ENCODE peak calls at places on chromosomes 3 and 15, in seven cellular contexts. V is ascending aorta, F is cardiac muscle cell, R is heart right ventricle, E is heart left ventricle, B is spleen, J is stomach. C is an unnamed sample.

GRCh38 chr3:70277304-70277703 is 35.1 kb downstream of the MDFIC2 start:
- DNase-seq in J (no peak), R (no peak), B (no peak), F (no peak), E (no peak), V (no peak), C (no peak)

GRCh38 chr15:83694030-83694429 is 40.1 kb downstream of the ADAMTSL3 start:
- DNase-seq in F (no peak), R (no peak), V (peak; percentile 78), E (no peak), J (no peak), B (no peak), C (no peak)

GRCh38 chr15:66390670-66391069 is 4.0 kb downstream of the MAP2K1 start:
- DNase-seq in R (no peak), E (no peak), F (no peak), B (no peak), J (no peak), V (no peak), C (no peak)

GRCh38 chr15:83698294-83698693 is 44.4 kb downstream of the ADAMTSL3 start:
- DNase-seq in R (peak; percentile 64), J (peak; percentile 27), B (no peak), F (no peak), V (no peak), E (peak; percentile 83), C (no peak)

GRCh38 chr15:78210349-78210717 is 24.0 kb downstream of the ACSBG1 start:
- DNase-seq in R (no peak), J (peak; percentile 23), V (no peak), E (no peak), F (no peak), B (no peak), C (no peak)

GRCh38 chr3:14329116-14329830 is 73.1 kb upstream of the SLC6A6 start:
- DNase-seq in J (peak; percentile 75), V (no peak), B (peak; percentile 31), F (no peak), R (no peak), E (no peak), C (no peak)

GRCh38 chr3:126360046-126360713 is 3.0 kb upstream of the KLF15 start:
- DNase-seq in E (no peak), F (no peak), B (peak; percentile 21), V (peak; percentile 43), J (no peak), R (no peak), C (peak; percentile 41)

GRCh38 chr3:23202921-23203650 is at the start of gene UBE2E2:
- DNase-seq in R (peak; percentile 78), F (peak; percentile 84), J (peak; percentile 75), E (peak; percentile 78), V (peak; percentile 85), B (peak; percentile 92), C (peak; percentile 90)

GRCh38 chr15:36766449-36766848 is 187.0 kb downstream of the CDIN1 start:
- DNase-seq in J (no peak), V (no peak), F (no peak), B (no peak), E (no peak), R (no peak), C (no peak)

GRCh38 chr3:47910777-47911440 is 105.3 kb downstream of the MAP4 start:
- DNase-seq in J (no peak), F (no peak), R (no peak), E (no peak), B (no peak), V (no peak), C (no peak)

GRCh38 chr3:39147711-39148115 is 5.7 kb downstream of the CSRNP1 start:
- DNase-seq in R (no peak), J (no peak), V (no peak), E (peak; percentile 62), F (no peak), B (peak; percentile 90), C (no peak)

GRCh38 chr15:33852570-33852969 is 115.7 kb upstream of the CHRM5 start:
- DNase-seq in J (no peak), B (no peak), E (no peak), R (no peak), V (no peak), F (no peak), C (no peak)

GRCh38 chr3:129967761-129968160 is 6.8 kb upstream of the TRH start:
- DNase-seq in B (no peak), F (no peak), R (no peak), J (no peak), E (no peak), V (no peak), C (no peak)

GRCh38 chr3:61237858-61238257 is 13.4 kb downstream of the FHIT start:
- DNase-seq in V (no peak), J (no peak), F (no peak), R (no peak), E (no peak), B (no peak), C (no peak)

GRCh38 chr15:82040862-82041261 is 5.0 kb downstream of the MEX3B start:
- DNase-seq in E (peak; percentile 45), R (no peak), J (no peak), B (no peak), V (no peak), F (peak; percentile 24), C (no peak)

GRCh38 chr3:114902691-114903101 is 244.4 kb downstream of the ZBTB20 start:
- DNase-seq in B (no peak), J (no peak), E (no peak), V (no peak), R (no peak), F (peak; percentile 25), C (no peak)

GRCh38 chr3:72031581-72031980 is 246.6 kb upstream of the PROK2 start:
- DNase-seq in R (no peak), B (peak; percentile 73), E (peak; percentile 35), V (no peak), F (no peak), J (no peak), C (no peak)

GRCh38 chr3:128806588-128806987 is 72.8 kb upstream of the ACAD9 start:
- DNase-seq in B (no peak), E (no peak), R (no peak), J (no peak), F (no peak), V (no peak), C (no peak)

GRCh38 chr3:18080198-18080689 is 337.8 kb upstream of the TBC1D5 start:
- DNase-seq in J (no peak), V (no peak), B (no peak), E (no peak), F (peak; percentile 56), R (no peak), C (no peak)

GRCh38 chr3:172673210-172673679 is 37.6 kb downstream of the NCEH1 start:
- DNase-seq in R (peak; percentile 34), B (no peak), E (peak; percentile 78), V (no peak), J (peak; percentile 73), F (peak; percentile 74), C (peak; percentile 73)

GRCh38 chr3:49294343-49294742 is 17.3 kb upstream of the C3orf62 start:
- DNase-seq in J (no peak), R (no peak), B (no peak), V (no peak), E (no peak), F (no peak), C (no peak)

GRCh38 chr3:49300595-49300994 is 23.6 kb upstream of the C3orf62 start:
- DNase-seq in R (no peak), V (no peak), J (no peak), F (no peak), B (no peak), E (no peak), C (no peak)

GRCh38 chr3:49298511-49298910 is 21.5 kb upstream of the C3orf62 start:
- DNase-seq in J (no peak), V (no peak), R (no peak), B (no peak), E (no peak), F (no peak), C (no peak)

GRCh38 chr3:49295489-49296058 is 18.5 kb upstream of the C3orf62 start:
- DNase-seq in F (peak; percentile 29), J (no peak), E (no peak), B (no peak), R (no peak), V (no peak), C (no peak)

GRCh38 chr3:49296781-49297420 is 19.9 kb upstream of the C3orf62 start:
- DNase-seq in B (no peak), V (no peak), R (peak; percentile 35), F (no peak), E (peak; percentile 79), J (peak; percentile 42), C (no peak)
- H3K36me3 ChIP-seq in B (peaks cover 100% of the 10 kb centered on the region), V (peaks cover 89% of the 10 kb centered on the region), R (peaks cover 97% of the 10 kb centered on the region), F (peaks cover 73% of the 10 kb centered on the region), E (peaks cover 92% of the 10 kb centered on the region), J (peaks cover 98% of the 10 kb centered on the region), C (peaks cover 96% of the 10 kb centered on the region)

GRCh38 chr3:9673082-9673481 is 23.8 kb downstream of the MTMR14 start:
- DNase-seq in V (no peak), R (no peak), J (no peak), F (no peak), E (no peak), B (no peak), C (no peak)

GRCh38 chr3:9678493-9678892 is 25.1 kb upstream of the CPNE9 start:
- DNase-seq in E (peak; percentile 62), B (no peak), J (no peak), R (no peak), V (no peak), F (no peak), C (no peak)

GRCh38 chr3:9679476-9680097 is 24.0 kb upstream of the CPNE9 start:
- DNase-seq in V (no peak), R (no peak), E (no peak), B (no peak), J (no peak), F (no peak), C (no peak)

GRCh38 chr3:9673752-9674151 is 24.4 kb downstream of the MTMR14 start:
- DNase-seq in B (no peak), J (no peak), R (no peak), E (no peak), V (no peak), F (no peak), C (no peak)

GRCh38 chr3:9676780-9677179 is 26.9 kb upstream of the CPNE9 start:
- DNase-seq in B (no peak), J (no peak), E (no peak), V (no peak), F (no peak), R (no peak), C (no peak)
- H3K36me3 ChIP-seq in B (peaks cover 100% of the 10 kb centered on the region), J (peaks cover 100% of the 10 kb centered on the region), E (peaks cover 100% of the 10 kb centered on the region), V (peaks cover 99% of the 10 kb centered on the region), F (peaks cover 33% of the 10 kb centered on the region), R (peaks cover 99% of the 10 kb centered on the region), C (peaks cover 100% of the 10 kb centered on the region)

DNA sequence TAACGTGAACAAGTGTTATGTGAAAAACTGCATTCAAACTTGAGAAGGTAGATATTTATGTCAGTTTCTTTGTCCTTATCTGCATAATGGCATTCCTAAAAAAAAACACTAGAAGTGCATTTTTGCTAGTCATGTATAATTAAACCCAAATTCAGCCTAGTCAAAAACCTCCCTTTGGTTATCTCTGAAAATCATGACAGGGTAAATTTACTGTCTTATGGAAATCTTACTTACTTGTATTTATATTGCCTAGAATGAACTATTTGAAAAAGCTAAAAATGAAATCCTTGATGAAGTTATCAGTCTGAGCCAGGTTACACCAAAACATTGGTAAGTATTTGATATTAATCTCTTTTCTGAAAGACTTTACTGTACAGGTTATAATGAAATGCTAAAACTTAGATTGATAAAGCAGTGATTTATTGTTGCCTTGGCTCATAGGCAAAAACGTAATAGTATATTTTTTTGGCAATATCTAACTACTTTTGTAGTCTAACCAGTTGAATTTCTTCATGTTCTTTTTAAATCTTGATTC is 55.6 kb downstream of the OPA1 start:
- DNase-seq in R (no peak), E (no peak), B (no peak), F (no peak), J (no peak), V (no peak), C (no peak)
- H3K36me3 ChIP-seq in R (peaks cover 77% of the 10 kb centered on the region), E (peaks cover 78% of the 10 kb centered on the region), B (peaks cover 97% of the 10 kb centered on the region), F (peaks cover 36% of the 10 kb centered on the region), J (peaks cover 81% of the 10 kb centered on the region), V (peaks cover 69% of the 10 kb centered on the region), C (peaks cover 76% of the 10 kb centered on the region)

GRCh38 chr15:89630260-89630659 is 25.0 kb downstream of the KIF7 start:
- DNase-seq in E (no peak), B (no peak), F (no peak), V (no peak), J (peak; percentile 22), R (no peak), C (no peak)
- H3K36me3 ChIP-seq in E (peaks cover 51% of the 10 kb centered on the region), B (peaks cover 52% of the 10 kb centered on the region), F (peaks cover 75% of the 10 kb centered on the region), V (peaks cover 74% of the 10 kb centered on the region), J (peaks cover 86% of the 10 kb centered on the region), R (peaks cover 25% of the 10 kb centered on the region), C (no peaks in the 10 kb centered on the region)

C was measured in upper lobe of right lung.